ENCODE peak calls at places on chromosomes 6 and 20, in ten cellular contexts. F is HCT116, N is tibial artery, O is H9, I is uterus, S is left ventricle myocardium inferior, Q is neuronal stem cell, H is heart left ventricle, D is fibroblast of lung, B is OCI-LY7. V is an unnamed sample.

GRCh38 chr6:22029169-22029568 is 267.7 kb downstream of the PRL start:
- DNase-seq in Q (no peak), S (no peak), N (no peak), D (peak; percentile 68), H (no peak), O (no peak), F (no peak), B (no peak), I (no peak), V (no peak)

GRCh38 chr6:165714907-165715306 is 51.9 kb upstream of the PDE10A start:
- DNase-seq in I (no peak), O (no peak), N (no peak), S (no peak), H (no peak), D (no peak), F (no peak), Q (no peak), B (no peak), V (no peak)

GRCh38 chr6:11364971-11365397 is 132.5 kb upstream of the NEDD9 start:
- DNase-seq in I (peak; percentile 51), H (no peak), D (peak; percentile 48), F (no peak), S (no peak), O (no peak), Q (no peak), B (no peak), N (no peak), V (no peak)

GRCh38 chr20:17570347-17571152 is 675 bp downstream of the DSTN start:
- DNase-seq in D (peak; percentile 53), N (peak; percentile 80), F (peak; percentile 15), B (peak; percentile 46), I (peak; percentile 67), O (peak; percentile 48), H (peak; percentile 55), S (peak; percentile 37), Q (peak; percentile 64), V (no peak)

GRCh38 chr6:160036790-160037206 is 67.9 kb downstream of the IGF2R start:
- DNase-seq in H (no peak), S (peak; percentile 38), D (peak; percentile 92), Q (no peak), O (no peak), I (peak; percentile 56), F (no peak), B (no peak), N (no peak), V (peak; percentile 88)

GRCh38 chr20:44716309-44717106 is 1.3 kb downstream of the CCN5 start:
- DNase-seq in N (no peak), Q (no peak), F (no peak), O (no peak), S (no peak), D (no peak), H (no peak), I (no peak), B (no peak), V (no peak)

GRCh38 chr20:33914871-33915270 is 78.8 kb upstream of the RALY start:
- DNase-seq in O (no peak), S (no peak), I (no peak), N (no peak), B (peak; percentile 92), Q (no peak), H (no peak), F (peak; percentile 66), D (peak; percentile 34), V (peak; percentile 75)

GRCh38 chr6:111096246-111096645 is 8.9 kb downstream of the SLC16A10 start:
- DNase-seq in I (no peak), Q (no peak), N (no peak), S (no peak), H (no peak), B (no peak), F (no peak), O (no peak), D (no peak), V (peak; percentile 93)

GRCh38 chr6:3857822-3858221 is 8.6 kb downstream of the FAM50B start:
- DNase-seq in F (no peak), D (no peak), B (no peak), S (no peak), Q (no peak), N (no peak), O (no peak), H (no peak), I (no peak), V (no peak)

GRCh38 chr20:54188132-54188835 is 14.5 kb upstream of the CYP24A1 start:
- DNase-seq in S (no peak), I (no peak), F (no peak), H (no peak), Q (no peak), O (no peak), B (no peak), D (no peak), N (no peak), V (no peak)

GRCh38 chr6:67897998-67898607 is 737.0 kb upstream of the ADGRB3 start:
- DNase-seq in O (no peak), D (no peak), Q (no peak), B (no peak), F (no peak), S (no peak), I (no peak), N (no peak), H (no peak), V (no peak)

GRCh38 chr6:169145476-169145875 is 108.2 kb downstream of the THBS2 start:
- DNase-seq in Q (no peak), H (no peak), D (no peak), O (no peak), S (no peak), I (no peak), F (no peak), B (no peak), N (no peak), V (no peak)

GRCh38 chr6:21769405-21769851 is 175.9 kb downstream of the SOX4 start:
- DNase-seq in D (peak; percentile 99), S (no peak), F (no peak), B (no peak), H (peak; percentile 33), N (no peak), O (peak; percentile 62), Q (peak; percentile 41), I (peak; percentile 40), V (no peak)

GRCh38 chr6:45714795-45715507 is 300.7 kb downstream of the CLIC5 start:
- DNase-seq in S (no peak), D (peak; percentile 92), Q (peak; percentile 74), H (no peak), I (peak; percentile 30), O (peak; percentile 77), B (peak; percentile 75), F (peak; percentile 73), N (no peak), V (no peak)

DNA sequence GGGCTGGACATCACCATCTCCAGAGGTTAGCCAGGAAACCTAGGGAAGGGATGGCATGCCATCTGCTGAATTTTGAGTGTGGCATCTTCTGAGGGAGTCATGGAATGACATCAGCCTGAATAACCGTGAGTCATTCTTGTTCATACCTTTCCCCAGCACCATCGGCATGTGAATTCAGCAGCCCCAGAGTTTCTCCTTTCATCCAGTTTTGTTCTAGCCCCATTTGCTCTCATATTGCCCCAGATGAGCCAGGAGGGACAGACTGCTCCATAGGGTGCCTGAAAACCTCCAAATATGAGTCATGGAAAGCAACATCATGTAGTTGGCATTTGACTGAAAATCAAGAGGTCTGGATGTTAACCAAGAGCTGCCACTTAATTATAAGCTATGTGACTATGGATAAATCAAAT is 219.2 kb upstream of the SGK1 start:
- DNase-seq in B (no peak), S (no peak), H (no peak), D (peak; percentile 73), Q (no peak), I (no peak), F (peak; percentile 92), N (no peak), O (no peak), V (peak; percentile 100)
- H3K27ac ChIP-seq in B (no peak overlapping the region), S (no peak overlapping the region), H (no peak overlapping the region), D (no peak overlapping the region), Q (no peak overlapping the region), I (no peak overlapping the region), F (peak overlapping the region; percentile 33), N (no peak overlapping the region), O (no peak overlapping the region), V (peak overlapping the region; percentile 90)

GRCh38 chr6:657743-658142 is 843 bp upstream of the HUS1B start:
- DNase-seq in F (no peak), H (no peak), B (no peak), N (no peak), Q (no peak), D (no peak), I (no peak), S (no peak), O (no peak), V (no peak)
- H3K4me1 ChIP-seq in F (peaks cover 11% of the 10 kb centered on the region), H (peaks cover 37% of the 10 kb centered on the region), B (no peaks in the 10 kb centered on the region), N (no peaks in the 10 kb centered on the region), Q (no peaks in the 10 kb centered on the region), D (no peaks in the 10 kb centered on the region), I (no peaks in the 10 kb centered on the region), S (peaks cover 52% of the 10 kb centered on the region), O (peaks cover 8% of the 10 kb centered on the region), V (no peaks in the 10 kb centered on the region)

GRCh38 chr20:48926267-48926666 is 4.8 kb downstream of the ARFGEF2 start:
- DNase-seq in S (no peak), D (no peak), I (no peak), Q (no peak), H (no peak), O (no peak), B (no peak), N (no peak), F (no peak), V (no peak)

GRCh38 chr20:48926816-48927215 is 5.3 kb downstream of the ARFGEF2 start:
- DNase-seq in Q (no peak), N (no peak), B (no peak), F (no peak), S (no peak), O (no peak), H (no peak), D (no peak), I (no peak), V (no peak)

GRCh38 chr20:48923149-48923718 is 1.7 kb downstream of the ARFGEF2 start:
- DNase-seq in B (no peak), S (no peak), O (no peak), D (no peak), Q (no peak), I (no peak), H (no peak), N (no peak), F (no peak), V (no peak)

GRCh38 chr20:48921883-48922867 is 664 bp downstream of the ARFGEF2 start:
- DNase-seq in Q (no peak), H (peak; percentile 75), O (no peak), S (peak; percentile 53), F (no peak), N (no peak), I (no peak), B (peak; percentile 18), D (peak; percentile 42), V (peak; percentile 51)

GRCh38 chr20:48924711-48925109 is 3.2 kb downstream of the ARFGEF2 start:
- DNase-seq in Q (no peak), H (no peak), O (no peak), S (no peak), B (no peak), D (no peak), N (no peak), I (no peak), F (no peak), V (no peak)
- H3K27ac ChIP-seq in Q (no peak overlapping the region), H (peak overlapping the region; percentile 98), O (no peak overlapping the region), S (peak overlapping the region; percentile 98), B (peak overlapping the region; percentile 78), D (no peak overlapping the region), N (no peak overlapping the region), I (no peak overlapping the region), F (no peak overlapping the region), V (no peak overlapping the region)

DNA sequence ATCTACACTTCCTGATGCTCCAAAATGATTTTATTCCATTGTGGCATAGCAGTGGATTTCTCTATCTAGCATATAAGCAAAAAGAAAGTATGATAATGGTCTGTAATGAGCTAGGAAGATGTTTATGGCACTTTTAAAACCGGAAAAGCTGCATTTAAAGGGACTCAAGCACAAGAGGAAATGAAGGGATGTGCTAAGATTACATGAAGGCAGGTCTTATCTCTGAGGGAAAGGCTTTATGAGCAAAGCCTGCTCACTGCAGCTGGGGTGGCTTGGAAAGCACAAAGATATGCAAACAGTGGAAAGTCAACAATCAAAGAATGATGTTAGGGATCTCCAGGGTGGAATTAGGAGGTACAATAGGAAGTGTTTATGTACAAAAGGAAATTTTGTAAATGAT is 138.2 kb downstream of the TENT5A start:
- DNase-seq in I (no peak), S (no peak), B (no peak), F (no peak), O (no peak), H (no peak), Q (no peak), N (no peak), D (peak; percentile 15), V (no peak)
- H3K4me1 ChIP-seq in I (no peaks in the 10 kb centered on the region), S (peaks cover 12% of the 10 kb centered on the region), B (no peaks in the 10 kb centered on the region), F (peaks cover 14% of the 10 kb centered on the region), O (no peaks in the 10 kb centered on the region), H (peaks cover 19% of the 10 kb centered on the region), Q (no peaks in the 10 kb centered on the region), N (no peaks in the 10 kb centered on the region), D (peaks cover 6% of the 10 kb centered on the region), V (peaks cover 12% of the 10 kb centered on the region)